ENCODE peak calls at places on chromosome 5, in five cellular contexts. One of them, this sample, is unnamed.

GRCh38 chr5:32542216-32543059 is 42.9 kb upstream of the SUB1 start:
- DNase-seq in omental fat pad: no peak
- DNase-seq in HFFc6: peak
- DNase-seq in D721Med: no peak
- DNase-seq in neural crest cell: no peak
- DNase-seq in this sample: no peak

GRCh38 chr5:126640867-126641266 is 40.1 kb downstream of the PHAX start:
- DNase-seq in omental fat pad: no peak
- DNase-seq in HFFc6: no peak
- DNase-seq in D721Med: no peak
- DNase-seq in neural crest cell: no peak
- DNase-seq in this sample: no peak

GRCh38 chr5:30764704-30765103 is 428.8 kb upstream of the CDH6 start:
- DNase-seq in omental fat pad: no peak
- DNase-seq in HFFc6: no peak
- DNase-seq in D721Med: no peak
- DNase-seq in neural crest cell: no peak
- DNase-seq in this sample: no peak

GRCh38 chr5:143887901-143888648 is 76.1 kb downstream of the HMHB1 start:
- DNase-seq in omental fat pad: no peak
- DNase-seq in HFFc6: peak
- DNase-seq in D721Med: no peak
- DNase-seq in neural crest cell: no peak
- DNase-seq in this sample: no peak

GRCh38 chr5:134026521-134027202 is 21.9 kb upstream of the VDAC1 start:
- DNase-seq in omental fat pad: no peak
- DNase-seq in HFFc6: peak
- DNase-seq in D721Med: peak
- DNase-seq in neural crest cell: no peak
- DNase-seq in this sample: no peak

GRCh38 chr5:1415626-1416360 is 29.4 kb downstream of the SLC6A3 start:
- DNase-seq in omental fat pad: no peak
- DNase-seq in HFFc6: no peak
- DNase-seq in D721Med: no peak
- DNase-seq in neural crest cell: no peak
- DNase-seq in this sample: no peak

GRCh38 chr5:115770466-115770865 is 46.0 kb downstream of the CDO1 start:
- DNase-seq in omental fat pad: no peak
- DNase-seq in HFFc6: no peak
- DNase-seq in D721Med: no peak
- DNase-seq in neural crest cell: no peak
- DNase-seq in this sample: no peak

GRCh38 chr5:74767579-74767913 is 497 bp downstream of the NSA2 start:
- DNase-seq in omental fat pad: no peak
- DNase-seq in HFFc6: peak
- DNase-seq in D721Med: no peak
- DNase-seq in neural crest cell: no peak
- DNase-seq in this sample: no peak

GRCh38 chr5:2863133-2863532 is 111.7 kb upstream of the IRX2 start:
- DNase-seq in omental fat pad: no peak
- DNase-seq in HFFc6: no peak
- DNase-seq in D721Med: no peak
- DNase-seq in neural crest cell: no peak
- DNase-seq in this sample: no peak

GRCh38 chr5:109692011-109692410 is 2.3 kb downstream of the MAN2A1 start:
- DNase-seq in omental fat pad: no peak
- DNase-seq in HFFc6: peak
- DNase-seq in D721Med: no peak
- DNase-seq in neural crest cell: no peak
- DNase-seq in this sample: no peak

GRCh38 chr5:58842851-58843250 is 260.0 kb downstream of the RAB3C start:
- DNase-seq in omental fat pad: no peak
- DNase-seq in HFFc6: no peak
- DNase-seq in D721Med: no peak
- DNase-seq in neural crest cell: no peak
- DNase-seq in this sample: no peak

GRCh38 chr5:152274206-152274605 is 130.9 kb downstream of the NMUR2 start:
- DNase-seq in omental fat pad: no peak
- DNase-seq in HFFc6: no peak
- DNase-seq in D721Med: no peak
- DNase-seq in neural crest cell: no peak
- DNase-seq in this sample: no peak

GRCh38 chr5:15074651-15075050 is 203.1 kb upstream of the ANKH start:
- DNase-seq in omental fat pad: no peak
- DNase-seq in HFFc6: no peak
- DNase-seq in D721Med: no peak
- DNase-seq in neural crest cell: no peak
- DNase-seq in this sample: no peak

GRCh38 chr5:43075319-43076293 is 35.5 kb upstream of the ANXA2R start:
- DNase-seq in omental fat pad: no peak
- DNase-seq in HFFc6: no peak
- DNase-seq in D721Med: no peak
- DNase-seq in neural crest cell: no peak
- DNase-seq in this sample: no peak

GRCh38 chr5:152560508-152561137 is 155.5 kb upstream of the NMUR2 start:
- DNase-seq in omental fat pad: peak
- DNase-seq in HFFc6: peak
- DNase-seq in D721Med: no peak
- DNase-seq in neural crest cell: peak
- DNase-seq in this sample: peak

GRCh38 chr5:125485003-125485641 is 738.7 kb upstream of the ZNF608 start:
- DNase-seq in omental fat pad: no peak
- DNase-seq in HFFc6: peak
- DNase-seq in D721Med: no peak
- DNase-seq in neural crest cell: no peak
- DNase-seq in this sample: no peak

GRCh38 chr5:122408592-122409219 is 96.7 kb downstream of the SNCAIP start:
- DNase-seq in omental fat pad: no peak
- DNase-seq in HFFc6: no peak
- DNase-seq in D721Med: no peak
- DNase-seq in neural crest cell: no peak
- DNase-seq in this sample: no peak

GRCh38 chr5:133552925-133553525 is 59.3 kb downstream of the FSTL4 start:
- DNase-seq in omental fat pad: no peak
- DNase-seq in HFFc6: peak
- DNase-seq in D721Med: no peak
- DNase-seq in neural crest cell: peak
- DNase-seq in this sample: peak

GRCh38 chr5:74243634-74244033 is 396.9 kb downstream of the ENC1 start:
- DNase-seq in omental fat pad: no peak
- DNase-seq in HFFc6: peak
- DNase-seq in D721Med: no peak
- DNase-seq in neural crest cell: no peak
- DNase-seq in this sample: no peak

GRCh38 chr5:23433534-23434306 is 73.7 kb upstream of the PRDM9 start:
- DNase-seq in omental fat pad: no peak
- DNase-seq in HFFc6: no peak
- DNase-seq in D721Med: no peak
- DNase-seq in neural crest cell: no peak
- DNase-seq in this sample: no peak

GRCh38 chr5:80990971-80991370 is 30.8 kb downstream of the RASGRF2 start:
- DNase-seq in omental fat pad: no peak
- DNase-seq in HFFc6: no peak
- DNase-seq in D721Med: no peak
- DNase-seq in neural crest cell: no peak
- DNase-seq in this sample: no peak

GRCh38 chr5:111415053-111415452 is 97.3 kb downstream of the STARD4 start:
- DNase-seq in omental fat pad: no peak
- DNase-seq in HFFc6: no peak
- DNase-seq in D721Med: no peak
- DNase-seq in neural crest cell: no peak
- DNase-seq in this sample: no peak

GRCh38 chr5:154390096-154390495 is 55.7 kb upstream of the SAP30L start:
- DNase-seq in omental fat pad: no peak
- DNase-seq in HFFc6: no peak
- DNase-seq in D721Med: no peak
- DNase-seq in neural crest cell: no peak
- DNase-seq in this sample: no peak

GRCh38 chr5:133933169-133933509 is 35.3 kb downstream of the C5orf15 start:
- DNase-seq in omental fat pad: no peak
- DNase-seq in HFFc6: no peak
- DNase-seq in D721Med: no peak
- DNase-seq in neural crest cell: no peak
- DNase-seq in this sample: no peak

GRCh38 chr5:148397968-148398595 is 14.3 kb downstream of the FBXO38 start:
- DNase-seq in omental fat pad: no peak
- DNase-seq in HFFc6: no peak
- DNase-seq in D721Med: no peak
- DNase-seq in neural crest cell: no peak
- DNase-seq in this sample: no peak

GRCh38 chr5:148394587-148395019 is 10.8 kb downstream of the FBXO38 start:
- DNase-seq in omental fat pad: no peak
- DNase-seq in HFFc6: no peak
- DNase-seq in D721Med: no peak
- DNase-seq in neural crest cell: no peak
- DNase-seq in this sample: no peak

GRCh38 chr5:148401604-148402003 is 17.8 kb downstream of the FBXO38 start:
- DNase-seq in omental fat pad: no peak
- DNase-seq in HFFc6: no peak
- DNase-seq in D721Med: no peak
- DNase-seq in neural crest cell: no peak
- DNase-seq in this sample: no peak

GRCh38 chr5:148395031-148395430 is 11.3 kb downstream of the FBXO38 start:
- DNase-seq in omental fat pad: no peak
- DNase-seq in HFFc6: no peak
- DNase-seq in D721Med: no peak
- DNase-seq in neural crest cell: no peak
- DNase-seq in this sample: no peak

DNA sequence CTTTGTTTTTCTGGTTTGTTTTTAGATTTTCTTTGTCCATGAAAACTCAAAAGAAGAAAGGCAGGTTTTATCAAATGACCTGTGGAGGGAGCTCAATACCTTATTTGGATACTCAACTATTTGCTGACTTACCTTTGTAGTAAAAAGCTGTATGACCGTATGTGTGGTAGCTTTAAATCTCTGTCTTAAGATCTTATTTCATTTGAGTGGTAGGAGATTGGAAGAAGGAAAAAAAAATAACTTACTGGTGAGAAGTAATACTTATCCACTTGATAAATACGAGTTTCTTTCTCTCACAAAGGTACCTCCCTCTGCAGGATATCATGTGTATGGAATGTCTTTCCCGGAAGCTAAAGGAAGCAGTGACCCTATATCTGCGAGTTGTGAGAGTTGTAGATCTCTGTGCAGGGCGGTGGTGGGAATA is 15.0 kb downstream of the FBXO38 start:
- DNase-seq in omental fat pad: no peak
- DNase-seq in HFFc6: no peak
- DNase-seq in D721Med: no peak
- DNase-seq in neural crest cell: no peak
- DNase-seq in this sample: no peak
- TF ChIP-seq CTCF in omental fat pad: no peak
- TF ChIP-seq CTCF in HFFc6: peak
- TF ChIP-seq CTCF in D721Med: no peak
- TF ChIP-seq CTCF in neural crest cell: no peak
- TF ChIP-seq CTCF in this sample: no peak

DNA sequence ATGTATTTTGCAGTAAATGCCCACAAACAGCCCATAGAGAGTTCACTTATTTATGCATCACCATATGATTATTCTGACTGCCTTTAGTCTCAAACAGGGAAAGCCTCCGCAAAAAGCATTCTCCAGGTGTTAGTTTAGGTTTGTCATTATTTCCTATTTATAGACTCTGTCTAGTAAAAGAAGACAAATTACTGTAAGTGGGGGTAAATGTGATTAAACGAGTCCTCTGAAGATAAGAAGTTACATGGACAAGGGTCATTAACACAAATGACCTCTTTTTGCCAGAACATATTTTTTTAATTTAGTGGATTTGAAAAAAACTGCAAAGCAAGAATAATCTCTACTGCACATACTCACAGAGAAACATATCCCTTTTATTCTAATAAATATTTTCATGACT is 67.8 kb downstream of the POU5F2 start:
- DNase-seq in omental fat pad: no peak
- DNase-seq in HFFc6: no peak
- DNase-seq in D721Med: no peak
- DNase-seq in neural crest cell: no peak
- DNase-seq in this sample: no peak
- TF ChIP-seq CTCF in omental fat pad: no peak
- TF ChIP-seq CTCF in HFFc6: no peak
- TF ChIP-seq CTCF in D721Med: no peak
- TF ChIP-seq CTCF in neural crest cell: no peak
- TF ChIP-seq CTCF in this sample: no peak

GRCh38 chr5:170405822-170406221 is 16.7 kb upstream of the KCNMB1 start:
- DNase-seq in omental fat pad: no peak
- DNase-seq in HFFc6: no peak
- DNase-seq in D721Med: no peak
- DNase-seq in neural crest cell: no peak
- DNase-seq in this sample: no peak

GRCh38 chr5:170407062-170407461 is 17.9 kb upstream of the KCNMB1 start:
- DNase-seq in omental fat pad: no peak
- DNase-seq in HFFc6: no peak
- DNase-seq in D721Med: no peak
- DNase-seq in neural crest cell: no peak
- DNase-seq in this sample: no peak

GRCh38 chr5:170404398-170404797 is 15.2 kb upstream of the KCNMB1 start:
- DNase-seq in omental fat pad: no peak
- DNase-seq in HFFc6: no peak
- DNase-seq in D721Med: no peak
- DNase-seq in neural crest cell: no peak
- DNase-seq in this sample: no peak

GRCh38 chr5:170402508-170402907 is 13.3 kb upstream of the KCNMB1 start:
- DNase-seq in omental fat pad: no peak
- DNase-seq in HFFc6: no peak
- DNase-seq in D721Med: no peak
- DNase-seq in neural crest cell: no peak
- DNase-seq in this sample: no peak

DNA sequence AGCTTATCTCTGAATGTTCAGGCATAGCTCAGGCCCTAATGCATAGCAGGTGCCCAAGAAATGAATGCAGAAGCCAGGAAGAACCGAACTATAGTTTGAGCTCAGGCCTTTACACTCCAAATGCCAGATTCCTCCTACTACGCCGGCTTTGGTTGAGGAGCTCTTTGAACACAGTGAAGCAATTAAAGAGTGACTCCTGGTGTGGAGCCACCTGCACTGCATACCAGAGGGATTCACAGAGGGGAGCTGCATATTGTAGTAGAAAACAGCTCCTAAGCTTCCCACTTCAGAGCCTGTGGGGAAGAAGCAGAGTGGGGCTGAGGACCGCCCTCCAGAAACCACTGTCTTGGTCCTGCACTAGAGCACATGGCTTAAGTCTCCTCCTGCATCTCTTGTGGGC is 14.5 kb upstream of the KCNMB1 start:
- DNase-seq in omental fat pad: no peak
- DNase-seq in HFFc6: no peak
- DNase-seq in D721Med: no peak
- DNase-seq in neural crest cell: no peak
- DNase-seq in this sample: no peak
- TF ChIP-seq CTCF in omental fat pad: no peak
- TF ChIP-seq CTCF in HFFc6: no peak
- TF ChIP-seq CTCF in D721Med: no peak
- TF ChIP-seq CTCF in neural crest cell: no peak
- TF ChIP-seq CTCF in this sample: no peak

DNA sequence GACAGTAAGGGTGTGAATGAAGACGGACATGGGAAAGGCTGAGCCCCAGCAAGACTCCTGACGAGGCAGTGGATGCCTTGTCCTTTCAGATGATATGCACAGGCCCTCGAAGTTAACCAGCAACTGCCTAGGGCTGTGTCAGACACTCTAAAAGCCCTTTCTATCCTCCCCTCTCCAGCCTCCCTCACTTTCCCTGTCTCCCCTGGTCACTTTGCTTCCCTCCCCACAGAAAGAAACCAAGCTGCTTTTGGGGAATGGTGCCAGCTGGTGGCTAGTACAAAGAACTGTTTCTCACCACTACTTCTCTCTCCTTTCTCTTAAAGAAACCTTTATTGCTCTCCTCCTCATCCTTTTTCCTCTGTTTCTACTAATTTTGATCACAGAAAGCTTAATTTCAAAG is 21.4 kb downstream of the LHFPL2 start:
- DNase-seq in omental fat pad: no peak
- DNase-seq in HFFc6: no peak
- DNase-seq in D721Med: no peak
- DNase-seq in neural crest cell: no peak
- DNase-seq in this sample: no peak
- TF ChIP-seq CTCF in omental fat pad: no peak
- TF ChIP-seq CTCF in HFFc6: peak
- TF ChIP-seq CTCF in D721Med: peak
- TF ChIP-seq CTCF in neural crest cell: peak
- TF ChIP-seq CTCF in this sample: no peak